ENCODE peak calls at places on chromosome 18, in ten cellular contexts. W, M, L, A, U, B, P, S, E and O are unnamed samples.

GRCh38 chr18:43620936-43621335 is 343.6 kb upstream of the SYT4 start:
- DNase-seq in L (peak), E (no peak), B (peak), S (no peak), P (no peak), W (no peak), U (peak), A (peak), M (peak), O (no peak)

GRCh38 chr18:77401173-77401572 is 151.5 kb downstream of the GALR1 start:
- DNase-seq in A (no peak), U (no peak), S (no peak), B (no peak), W (no peak), P (no peak), E (no peak), L (no peak), M (no peak), O (no peak)

GRCh38 chr18:45976581-45977373 is 9.6 kb upstream of the EPG5 start:
- DNase-seq in A (no peak), S (no peak), L (no peak), P (no peak), B (no peak), W (no peak), U (peak), M (peak), E (no peak), O (no peak)

GRCh38 chr18:47492691-47493090 is 241.2 kb upstream of the SKOR2 start:
- DNase-seq in E (no peak), B (no peak), A (no peak), L (no peak), P (no peak), W (no peak), U (no peak), S (no peak), M (no peak), O (no peak)

GRCh38 chr18:65436430-65436829 is 314.4 kb upstream of the CDH7 start:
- DNase-seq in P (no peak), A (no peak), S (peak), L (no peak), B (no peak), E (no peak), M (no peak), W (no peak), U (no peak), O (no peak)

GRCh38 chr18:26909599-26910290 is 44.2 kb upstream of the AQP4 start:
- DNase-seq in A (peak), B (no peak), W (no peak), E (no peak), S (no peak), P (no peak), U (no peak), M (no peak), L (no peak), O (no peak)

GRCh38 chr18:65547046-65547445 is 203.8 kb upstream of the CDH7 start:
- DNase-seq in B (no peak), E (no peak), M (no peak), S (no peak), P (no peak), W (no peak), U (no peak), A (no peak), L (no peak), O (no peak)

GRCh38 chr18:26655614-26656400 is 107.5 kb upstream of the KCTD1 start:
- DNase-seq in B (peak), E (no peak), U (peak), W (no peak), P (no peak), M (peak), S (no peak), L (peak), A (peak), O (no peak)

GRCh38 chr18:49052891-49053644 is 102.3 kb upstream of the SMAD7 start:
- DNase-seq in S (no peak), E (peak), L (peak), M (peak), A (no peak), B (no peak), W (no peak), U (peak), P (no peak), O (no peak)

GRCh38 chr18:60981651-60982050 is 351.6 kb upstream of the CDH20 start:
- DNase-seq in E (no peak), L (no peak), M (no peak), P (no peak), B (no peak), S (no peak), W (no peak), A (no peak), U (no peak), O (no peak)

GRCh38 chr18:5975111-5975622 is 79.8 kb upstream of the TMEM200C start:
- DNase-seq in W (peak), L (peak), B (no peak), S (no peak), A (peak), U (peak), P (no peak), M (peak), E (no peak), O (no peak)

GRCh38 chr18:58402247-58402646 is 226.6 kb downstream of the ALPK2 start:
- DNase-seq in L (peak), B (no peak), S (no peak), E (no peak), M (peak), A (no peak), W (no peak), P (no peak), U (peak), O (no peak)